ENCODE peak calls at places on chromosome 6, in nine cellular contexts. G is IMR-90; A is activated CD8-positive, alpha-beta T cell treated with anti-CD3 and anti-CD28 coated beads for 36 hours; J is foreskin fibroblast; U is neural progenitor cell; H is sigmoid colon; M is omental fat pad; L is HCT116; X is fibroblast of pulmonary artery. B is an unnamed sample.

GRCh38 chr6:149967591-149967990 is 3.8 kb downstream of the ULBP1 start:
- DNase-seq in G (no peak), A (no peak), J (no peak), U (no peak), H (no peak), M (no peak), L (no peak), X (no peak), B (no peak)

GRCh38 chr6:135853227-135853626 is 1.7 kb downstream of the PDE7B start:
- DNase-seq in G (peak), A (no peak), J (peak), U (no peak), H (no peak), M (no peak), L (no peak), X (peak), B (no peak)

GRCh38 chr6:43924222-43924702 is 154.3 kb downstream of the VEGFA start:
- DNase-seq in G (peak), A (peak), J (no peak), U (no peak), H (peak), M (no peak), L (no peak), X (no peak), B (no peak)

GRCh38 chr6:5475779-5476178 is 214.5 kb downstream of the FARS2 start:
- DNase-seq in G (no peak), A (no peak), J (no peak), U (no peak), H (no peak), M (no peak), L (no peak), X (no peak), B (no peak)

GRCh38 chr6:10248378-10248843 is 166.5 kb downstream of the TFAP2A start:
- DNase-seq in G (peak), A (no peak), J (peak), U (no peak), H (no peak), M (no peak), L (no peak), X (peak), B (no peak)

GRCh38 chr6:3847521-3847920 is 1.7 kb upstream of the FAM50B start:
- DNase-seq in G (peak), A (no peak), J (no peak), U (no peak), H (no peak), M (no peak), L (no peak), X (peak), B (no peak)

GRCh38 chr6:50962213-50962759 is 143.6 kb downstream of the TFAP2B start:
- DNase-seq in G (no peak), A (no peak), J (no peak), U (no peak), H (no peak), M (no peak), L (no peak), X (no peak), B (no peak)

GRCh38 chr6:161486903-161487531 is 213.2 kb upstream of the AGPAT4 start:
- DNase-seq in G (no peak), A (no peak), J (peak), U (no peak), H (no peak), M (no peak), L (no peak), X (peak), B (no peak)

GRCh38 chr6:84515082-84515481 is 249.3 kb downstream of the TBX18 start:
- DNase-seq in G (no peak), A (no peak), J (no peak), U (no peak), H (no peak), M (no peak), L (no peak), X (peak), B (no peak)

GRCh38 chr6:13425971-13426931 is 61.1 kb downstream of the GFOD1 start:
- DNase-seq in G (peak), A (peak), J (peak), U (no peak), H (no peak), M (no peak), L (no peak), X (peak), B (no peak)

GRCh38 chr6:82251942-82252341 is 4.4 kb upstream of the IBTK start:
- DNase-seq in G (peak), A (no peak), J (peak), U (peak), H (no peak), M (no peak), L (peak), X (peak), B (no peak)

GRCh38 chr6:161837854-161838253 is 564.0 kb upstream of the AGPAT4 start:
- DNase-seq in G (no peak), A (no peak), J (peak), U (no peak), H (no peak), M (no peak), L (no peak), X (no peak), B (no peak)

GRCh38 chr6:153856929-153857376 is 182.1 kb upstream of the OPRM1 start:
- DNase-seq in G (no peak), A (no peak), J (no peak), U (no peak), H (no peak), M (no peak), L (no peak), X (no peak), B (no peak)

GRCh38 chr6:153862139-153862538 is 176.9 kb upstream of the OPRM1 start:
- DNase-seq in G (no peak), A (no peak), J (no peak), U (no peak), H (no peak), M (no peak), L (no peak), X (no peak), B (no peak)

GRCh38 chr6:153858529-153858928 is 180.5 kb upstream of the OPRM1 start:
- DNase-seq in G (no peak), A (no peak), J (no peak), U (no peak), H (no peak), M (no peak), L (no peak), X (no peak), B (no peak)
- TF ChIP-seq CTCF in G (no peak), A (no peak), J (no peak), U (no peak), H (no peak), M (no peak), L (no peak), X (no peak), B (no peak)

GRCh38 chr6:45231660-45232059 is 96.5 kb upstream of the RUNX2 start:
- DNase-seq in G (no peak), A (no peak), J (no peak), U (no peak), H (no peak), M (no peak), L (no peak), X (no peak), B (no peak)

GRCh38 chr6:45222380-45222779 is 105.8 kb upstream of the RUNX2 start:
- DNase-seq in G (no peak), A (no peak), J (no peak), U (no peak), H (no peak), M (no peak), L (no peak), X (peak), B (no peak)

GRCh38 chr6:45229416-45229815 is 98.7 kb upstream of the RUNX2 start:
- DNase-seq in G (no peak), A (no peak), J (no peak), U (no peak), H (no peak), M (no peak), L (no peak), X (no peak), B (no peak)

DNA sequence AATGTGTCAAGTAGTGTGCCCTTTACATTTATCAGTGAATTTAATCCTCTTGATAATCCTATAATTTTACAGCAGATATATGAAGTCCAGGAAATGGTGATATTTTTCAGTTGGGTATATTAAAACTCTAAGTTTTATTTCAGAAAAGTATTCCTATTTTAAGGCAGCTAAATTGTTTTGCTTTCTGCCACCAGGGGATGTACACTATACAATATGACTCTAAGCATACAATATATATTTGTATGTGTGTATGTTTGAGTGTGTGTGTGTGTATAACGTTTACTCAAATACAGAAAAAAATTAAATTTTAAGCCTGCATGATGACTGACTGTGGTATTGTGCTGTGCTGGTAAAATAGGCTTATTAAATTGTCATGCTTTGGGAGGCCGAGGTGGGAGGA is 102.0 kb upstream of the RUNX2 start:
- DNase-seq in G (no peak), A (no peak), J (no peak), U (no peak), H (no peak), M (no peak), L (no peak), X (no peak), B (no peak)
- TF ChIP-seq CTCF in G (peak), A (no peak), J (no peak), U (no peak), H (no peak), M (no peak), L (peak), X (peak), B (no peak)

DNA sequence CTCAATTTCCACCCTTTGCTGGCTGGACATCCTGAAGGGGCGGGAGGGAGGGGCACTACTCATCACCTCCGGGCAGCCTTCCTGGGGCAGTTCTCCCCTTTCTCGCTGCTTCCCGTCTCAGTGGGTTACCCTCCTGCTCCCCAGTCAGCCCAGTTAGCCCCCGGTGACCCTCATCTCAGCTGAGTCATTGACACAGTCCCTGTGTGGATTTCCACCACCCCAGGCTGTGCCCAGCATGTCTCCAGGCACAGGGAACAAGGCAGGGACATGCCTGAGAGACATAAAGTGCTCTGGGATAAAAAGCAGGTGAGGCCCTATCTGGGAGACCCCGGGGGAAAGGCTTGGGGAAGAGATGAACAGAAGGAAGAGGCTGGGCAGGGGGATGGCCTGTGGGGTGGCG is 29.9 kb upstream of the HMGA1 start:
- DNase-seq in G (no peak), A (no peak), J (no peak), U (no peak), H (no peak), M (no peak), L (no peak), X (no peak), B (no peak)
- TF ChIP-seq CTCF in G (no peak), A (no peak), J (no peak), U (no peak), H (no peak), M (no peak), L (no peak), X (no peak), B (no peak)

GRCh38 chr6:144758602-144759001 is 473.5 kb downstream of the UTRN start:
- DNase-seq in G (peak), A (no peak), J (peak), U (no peak), H (no peak), M (no peak), L (peak), X (peak), B (no peak)
- TF ChIP-seq CTCF in G (no peak), A (no peak), J (no peak), U (no peak), H (no peak), M (no peak), L (no peak), X (no peak), B (no peak)

GRCh38 chr6:73520688-73521350 is at the start of gene EEF1A1:
- DNase-seq in G (peak), A (peak), J (peak), U (peak), H (peak), M (peak), L (peak), X (peak), B (peak)

GRCh38 chr6:73521351-73522254 is 771 bp upstream of the EEF1A1 start:
- DNase-seq in G (peak), A (no peak), J (peak), U (no peak), H (peak), M (peak), L (no peak), X (peak), B (peak)

GRCh38 chr6:73525546-73526330 is 4.9 kb upstream of the EEF1A1 start:
- DNase-seq in G (peak), A (no peak), J (peak), U (no peak), H (no peak), M (no peak), L (no peak), X (no peak), B (no peak)

GRCh38 chr6:73519943-73520687 is 717 bp downstream of the EEF1A1 start:
- DNase-seq in G (peak), A (peak), J (peak), U (peak), H (peak), M (peak), L (no peak), X (peak), B (peak)

DNA sequence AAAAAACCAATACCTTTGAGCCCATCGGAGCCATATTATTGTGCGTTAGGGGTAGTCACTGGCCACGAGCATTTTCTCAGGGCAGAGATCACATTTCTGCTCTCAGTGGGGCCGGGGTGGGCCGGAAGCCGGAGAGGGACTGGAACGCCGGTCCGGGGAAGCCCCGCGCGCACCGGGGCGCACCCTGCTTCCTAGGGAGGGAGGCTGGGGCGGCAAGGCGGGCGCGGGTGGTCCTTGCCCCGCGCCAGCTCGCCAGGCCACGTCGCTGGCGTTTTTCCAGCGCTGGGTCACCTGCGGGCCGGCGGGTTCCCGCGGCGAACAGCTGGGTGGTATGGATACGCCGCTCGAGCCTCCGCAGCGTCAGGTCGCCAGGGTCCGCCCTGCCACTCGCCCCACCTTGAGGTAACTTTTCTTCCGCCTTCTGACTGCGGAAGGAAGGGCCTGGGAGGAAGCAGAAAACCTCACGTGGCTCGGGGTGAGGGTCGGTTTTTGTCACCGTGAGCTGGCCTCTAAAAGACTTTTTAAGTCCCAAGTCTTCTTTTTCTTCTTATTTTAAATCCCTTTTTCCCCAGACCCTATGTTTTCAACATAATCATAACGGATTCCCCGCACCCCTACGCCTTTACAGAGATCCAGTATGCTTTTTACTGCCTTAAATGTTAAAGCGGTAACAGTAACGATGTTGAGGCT is 2.7 kb upstream of the EEF1A1 start:
- DNase-seq in G (peak), A (peak), J (peak), U (no peak), H (peak), M (peak), L (peak), X (peak), B (no peak)
- TF ChIP-seq CTCF in G (no peak), A (no peak), J (no peak), U (no peak), H (no peak), M (no peak), L (no peak), X (no peak), B (no peak)

GRCh38 chr6:79152269-79152737 is 74.2 kb upstream of the PHIP start:
- DNase-seq in G (no peak), A (no peak), J (no peak), U (peak), H (no peak), M (no peak), L (no peak), X (no peak), B (no peak)
- TF ChIP-seq CTCF in G (no peak), A (no peak), J (no peak), U (no peak), H (no peak), M (no peak), L (no peak), X (no peak), B (no peak)

GRCh38 chr6:54098450-54099044 is 12.7 kb upstream of the MLIP start:
- DNase-seq in G (no peak), A (no peak), J (no peak), U (no peak), H (no peak), M (no peak), L (no peak), X (no peak), B (no peak)

GRCh38 chr6:54099201-54099600 is 12.0 kb upstream of the MLIP start:
- DNase-seq in G (no peak), A (no peak), J (no peak), U (no peak), H (no peak), M (no peak), L (no peak), X (no peak), B (no peak)

GRCh38 chr6:54103485-54103884 is 7.8 kb upstream of the MLIP start:
- DNase-seq in G (no peak), A (no peak), J (no peak), U (no peak), H (no peak), M (no peak), L (no peak), X (no peak), B (no peak)

GRCh38 chr6:54100411-54101006 is 10.7 kb upstream of the MLIP start:
- DNase-seq in G (no peak), A (no peak), J (no peak), U (no peak), H (no peak), M (no peak), L (no peak), X (no peak), B (no peak)

GRCh38 chr6:54102239-54102638 is 9.0 kb upstream of the MLIP start:
- DNase-seq in G (no peak), A (no peak), J (no peak), U (no peak), H (no peak), M (no peak), L (no peak), X (peak), B (no peak)
- TF ChIP-seq CTCF in G (no peak), A (no peak), J (no peak), U (no peak), H (no peak), M (no peak), L (no peak), X (no peak), B (no peak)

GRCh38 chr6:73969982-73970960 is 274.3 kb downstream of the CD109 start:
- DNase-seq in G (peak), A (no peak), J (peak), U (peak), H (no peak), M (no peak), L (peak), X (peak), B (peak)
- TF ChIP-seq CTCF in G (peak), A (peak), J (peak), U (peak), H (peak), M (no peak), L (peak), X (peak), B (peak)

DNA sequence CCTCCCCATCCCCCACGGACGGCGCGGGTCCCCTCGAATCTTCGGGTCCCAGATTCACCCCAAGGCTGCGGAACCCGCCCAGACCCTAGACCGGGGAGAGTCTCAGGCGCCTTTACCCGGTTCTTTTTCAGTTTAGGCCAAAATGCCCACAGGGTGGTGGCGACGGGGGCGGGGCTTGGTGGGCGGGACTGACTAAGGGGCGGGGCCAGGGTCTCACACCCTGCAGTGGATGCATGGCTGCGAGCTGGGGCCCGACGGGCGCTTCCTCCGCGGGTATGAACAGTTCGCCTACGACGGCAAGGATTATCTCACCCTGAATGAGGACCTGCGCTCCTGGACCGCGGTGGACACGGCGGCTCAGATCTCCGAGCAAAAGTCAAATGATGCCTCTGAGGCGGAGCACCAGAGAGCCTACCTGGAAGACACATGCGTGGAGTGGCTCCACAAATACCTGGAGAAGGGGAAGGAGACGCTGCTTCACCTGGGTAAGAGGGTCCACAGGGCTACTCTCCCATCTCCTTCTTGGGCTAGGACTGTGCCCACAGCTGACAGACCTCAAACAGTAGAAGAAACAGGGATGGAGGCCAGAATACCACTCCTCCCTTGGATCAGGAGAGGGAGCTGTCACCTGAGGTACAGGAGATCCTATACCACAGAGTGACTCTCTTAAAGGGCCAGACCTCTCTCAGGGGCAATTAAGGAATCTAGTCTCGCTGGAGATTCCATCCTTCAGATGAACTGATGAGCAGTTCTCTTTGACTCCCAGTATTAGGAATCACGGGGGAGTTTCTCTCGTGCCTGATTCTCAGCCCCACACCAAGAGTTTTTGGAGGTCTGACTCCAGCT is 945 bp downstream of the HLA-E start:
- DNase-seq in G (peak), A (peak), J (peak), U (peak), H (peak), M (no peak), L (no peak), X (peak), B (peak)
- TF ChIP-seq CTCF in G (no peak), A (no peak), J (no peak), U (no peak), H (no peak), M (no peak), L (no peak), X (no peak), B (no peak)

DNA sequence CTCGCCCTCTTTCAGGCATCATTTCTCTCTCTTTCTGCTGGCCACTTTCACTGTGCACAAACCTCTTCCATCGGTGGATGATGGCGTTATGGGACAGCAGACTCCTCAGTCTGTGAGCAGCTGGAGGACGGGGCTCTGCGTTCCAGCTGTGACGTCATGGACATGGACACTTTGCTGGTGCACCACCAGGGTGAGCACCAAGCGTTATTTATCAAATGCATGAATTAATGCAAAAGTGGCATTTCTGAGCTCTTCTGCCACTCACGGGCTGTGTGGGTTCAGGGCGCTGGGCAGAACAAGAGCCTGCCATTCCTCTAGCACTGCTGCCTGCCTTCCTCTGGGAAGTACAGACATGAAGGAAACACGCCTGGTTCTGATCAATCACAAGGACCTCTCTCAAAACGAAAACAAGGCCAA is 82.9 kb upstream of the MPC1 start:
- DNase-seq in G (peak), A (no peak), J (peak), U (no peak), H (peak), M (no peak), L (no peak), X (peak), B (no peak)
- TF ChIP-seq CTCF in G (peak), A (no peak), J (peak), U (no peak), H (peak), M (no peak), L (peak), X (peak), B (no peak)

B was measured in nephron progenitor cell.